ENCODE peak calls at places on chromosomes 13 and 19, in ten cellular contexts. One of them, this sample, is unnamed.

GRCh38 chr13:85019121-85019520 is 780.1 kb downstream of the SLITRK6 start:
- DNase-seq in left ventricle myocardium inferior: no peak
- DNase-seq in nephron progenitor cell: no peak
- DNase-seq in Panc1: no peak
- DNase-seq in AG09309: no peak
- DNase-seq in IMR-90: no peak
- DNase-seq in H9: no peak
- DNase-seq in cardiac muscle cell: no peak
- DNase-seq in uterus: no peak
- DNase-seq in transverse colon: no peak
- DNase-seq in this sample: no peak

GRCh38 chr19:33199441-33200265 is 5.5 kb downstream of the LRP3 start:
- DNase-seq in left ventricle myocardium inferior: no peak
- DNase-seq in nephron progenitor cell: no peak
- DNase-seq in Panc1: no peak
- DNase-seq in AG09309: no peak
- DNase-seq in IMR-90: no peak
- DNase-seq in H9: no peak
- DNase-seq in cardiac muscle cell: no peak
- DNase-seq in uterus: no peak
- DNase-seq in transverse colon: no peak
- DNase-seq in this sample: no peak

GRCh38 chr19:4575978-4576933 is 16.8 kb upstream of the SEMA6B start:
- DNase-seq in left ventricle myocardium inferior: peak; percentile 68
- DNase-seq in nephron progenitor cell: peak; percentile 86
- DNase-seq in Panc1: no peak
- DNase-seq in AG09309: no peak
- DNase-seq in IMR-90: peak; percentile 27
- DNase-seq in H9: peak; percentile 84
- DNase-seq in cardiac muscle cell: peak; percentile 81
- DNase-seq in uterus: peak; percentile 54
- DNase-seq in transverse colon: peak; percentile 68
- DNase-seq in this sample: no peak

GRCh38 chr19:47363758-47364529 is 14.8 kb downstream of the DHX34 start:
- DNase-seq in left ventricle myocardium inferior: no peak
- DNase-seq in nephron progenitor cell: no peak
- DNase-seq in Panc1: no peak
- DNase-seq in AG09309: peak; percentile 16
- DNase-seq in IMR-90: peak; percentile 65
- DNase-seq in H9: peak; percentile 53
- DNase-seq in cardiac muscle cell: peak; percentile 43
- DNase-seq in uterus: no peak
- DNase-seq in transverse colon: no peak
- DNase-seq in this sample: no peak

GRCh38 chr19:19900124-19900523 is 622 bp upstream of the ZNF93 start:
- DNase-seq in left ventricle myocardium inferior: no peak
- DNase-seq in nephron progenitor cell: no peak
- DNase-seq in Panc1: no peak
- DNase-seq in AG09309: no peak
- DNase-seq in IMR-90: peak; percentile 75
- DNase-seq in H9: no peak
- DNase-seq in cardiac muscle cell: peak; percentile 78
- DNase-seq in uterus: no peak
- DNase-seq in transverse colon: no peak
- DNase-seq in this sample: no peak

GRCh38 chr19:33603377-33603776 is 18.4 kb upstream of the CHST8 start:
- DNase-seq in left ventricle myocardium inferior: no peak
- DNase-seq in nephron progenitor cell: no peak
- DNase-seq in Panc1: no peak
- DNase-seq in AG09309: no peak
- DNase-seq in IMR-90: no peak
- DNase-seq in H9: no peak
- DNase-seq in cardiac muscle cell: no peak
- DNase-seq in uterus: no peak
- DNase-seq in transverse colon: no peak
- DNase-seq in this sample: no peak

GRCh38 chr13:25046985-25047660 is 48.8 kb upstream of the PABPC3 start:
- DNase-seq in left ventricle myocardium inferior: no peak
- DNase-seq in nephron progenitor cell: peak; percentile 76
- DNase-seq in Panc1: no peak
- DNase-seq in AG09309: no peak
- DNase-seq in IMR-90: peak; percentile 18
- DNase-seq in H9: peak; percentile 78
- DNase-seq in cardiac muscle cell: peak; percentile 4
- DNase-seq in uterus: no peak
- DNase-seq in transverse colon: no peak
- DNase-seq in this sample: no peak

GRCh38 chr19:3374369-3375112 is 8.2 kb downstream of the NFIC start:
- DNase-seq in left ventricle myocardium inferior: peak; percentile 71
- DNase-seq in nephron progenitor cell: no peak
- DNase-seq in Panc1: no peak
- DNase-seq in AG09309: no peak
- DNase-seq in IMR-90: no peak
- DNase-seq in H9: no peak
- DNase-seq in cardiac muscle cell: peak; percentile 35
- DNase-seq in uterus: peak; percentile 57
- DNase-seq in transverse colon: no peak
- DNase-seq in this sample: no peak

GRCh38 chr13:80196756-80197155 is 144.2 kb downstream of the SPRY2 start:
- DNase-seq in left ventricle myocardium inferior: no peak
- DNase-seq in nephron progenitor cell: no peak
- DNase-seq in Panc1: no peak
- DNase-seq in AG09309: no peak
- DNase-seq in IMR-90: peak; percentile 13
- DNase-seq in H9: no peak
- DNase-seq in cardiac muscle cell: no peak
- DNase-seq in uterus: no peak
- DNase-seq in transverse colon: no peak
- DNase-seq in this sample: no peak

GRCh38 chr19:14114439-14114838 is 3.1 kb downstream of the PRKACA start:
- DNase-seq in left ventricle myocardium inferior: no peak
- DNase-seq in nephron progenitor cell: no peak
- DNase-seq in Panc1: no peak
- DNase-seq in AG09309: no peak
- DNase-seq in IMR-90: no peak
- DNase-seq in H9: no peak
- DNase-seq in cardiac muscle cell: no peak
- DNase-seq in uterus: no peak
- DNase-seq in transverse colon: no peak
- DNase-seq in this sample: no peak

GRCh38 chr19:14112051-14112808 is 5.3 kb downstream of the PRKACA start:
- DNase-seq in left ventricle myocardium inferior: peak; percentile 44
- DNase-seq in nephron progenitor cell: no peak
- DNase-seq in Panc1: no peak
- DNase-seq in AG09309: no peak
- DNase-seq in IMR-90: no peak
- DNase-seq in H9: no peak
- DNase-seq in cardiac muscle cell: peak; percentile 43
- DNase-seq in uterus: no peak
- DNase-seq in transverse colon: no peak
- DNase-seq in this sample: no peak

GRCh38 chr19:14114854-14115253 is 2.7 kb downstream of the PRKACA start:
- DNase-seq in left ventricle myocardium inferior: peak; percentile 67
- DNase-seq in nephron progenitor cell: peak; percentile 36
- DNase-seq in Panc1: no peak
- DNase-seq in AG09309: no peak
- DNase-seq in IMR-90: no peak
- DNase-seq in H9: peak; percentile 67
- DNase-seq in cardiac muscle cell: peak; percentile 39
- DNase-seq in uterus: no peak
- DNase-seq in transverse colon: peak; percentile 71
- DNase-seq in this sample: no peak

GRCh38 chr19:14112809-14113385 is 4.7 kb downstream of the PRKACA start:
- DNase-seq in left ventricle myocardium inferior: peak; percentile 64
- DNase-seq in nephron progenitor cell: no peak
- DNase-seq in Panc1: no peak
- DNase-seq in AG09309: no peak
- DNase-seq in IMR-90: no peak
- DNase-seq in H9: no peak
- DNase-seq in cardiac muscle cell: peak; percentile 53
- DNase-seq in uterus: no peak
- DNase-seq in transverse colon: no peak
- DNase-seq in this sample: no peak

GRCh38 chr19:14113762-14114414 is 3.7 kb downstream of the PRKACA start:
- DNase-seq in left ventricle myocardium inferior: peak; percentile 42
- DNase-seq in nephron progenitor cell: no peak
- DNase-seq in Panc1: no peak
- DNase-seq in AG09309: no peak
- DNase-seq in IMR-90: no peak
- DNase-seq in H9: no peak
- DNase-seq in cardiac muscle cell: no peak
- DNase-seq in uterus: no peak
- DNase-seq in transverse colon: peak; percentile 61
- DNase-seq in this sample: no peak
- TF ChIP-seq CTCF in left ventricle myocardium inferior: peak; percentile 33
- TF ChIP-seq CTCF in nephron progenitor cell: peak; percentile 22
- TF ChIP-seq CTCF in Panc1: no peak
- TF ChIP-seq CTCF in AG09309: peak; percentile 26
- TF ChIP-seq CTCF in IMR-90: peak; percentile 36
- TF ChIP-seq CTCF in H9: peak; percentile 62
- TF ChIP-seq CTCF in cardiac muscle cell: peak; percentile 35
- TF ChIP-seq CTCF in uterus: no peak
- TF ChIP-seq CTCF in transverse colon: no peak
- TF ChIP-seq CTCF in this sample: peak; percentile 60

DNA sequence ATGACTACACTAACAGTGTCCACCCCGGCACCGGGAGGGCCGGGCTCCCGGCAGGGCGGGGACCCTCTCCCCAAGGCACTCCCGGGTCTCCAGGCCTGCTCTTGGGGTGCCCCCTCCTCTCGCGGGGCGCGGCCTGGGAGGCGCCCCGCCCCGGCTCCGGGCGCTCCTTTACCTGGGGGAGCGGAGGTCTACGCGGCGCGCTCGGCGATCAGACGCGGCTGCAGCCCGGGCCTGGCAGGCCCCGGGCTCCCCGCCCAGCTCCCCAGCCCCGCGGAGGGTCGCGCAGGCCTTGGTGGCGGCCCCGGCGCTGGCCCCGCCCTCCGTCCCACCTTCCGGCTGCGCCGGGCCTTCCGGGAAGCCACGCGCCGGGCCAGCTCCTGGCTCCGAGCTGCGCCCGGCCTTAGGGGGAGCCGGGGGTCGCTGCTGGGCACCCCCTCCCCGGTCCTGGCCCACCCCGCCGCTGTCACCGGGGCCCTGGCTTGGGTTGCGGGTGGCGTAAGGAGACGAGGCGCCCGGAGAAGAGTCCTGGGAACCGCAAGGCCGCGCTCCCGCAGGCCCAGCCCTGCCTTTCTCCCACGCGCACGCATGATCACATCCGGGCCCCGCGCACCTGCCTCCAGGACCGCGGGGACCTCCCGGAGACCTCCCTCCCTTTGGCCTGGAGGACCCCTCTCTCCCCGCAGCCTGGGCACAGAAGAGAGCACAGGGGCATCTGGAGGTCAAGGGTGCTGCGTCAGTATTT is at the start of gene C19orf12:
- DNase-seq in left ventricle myocardium inferior: peak; percentile 64
- DNase-seq in nephron progenitor cell: peak; percentile 81
- DNase-seq in Panc1: no peak
- DNase-seq in AG09309: no peak
- DNase-seq in IMR-90: peak; percentile 23
- DNase-seq in H9: no peak
- DNase-seq in cardiac muscle cell: peak; percentile 61
- DNase-seq in uterus: peak; percentile 47
- DNase-seq in transverse colon: peak; percentile 64
- DNase-seq in this sample: peak; percentile 82
- TF ChIP-seq CTCF in left ventricle myocardium inferior: no peak
- TF ChIP-seq CTCF in nephron progenitor cell: no peak
- TF ChIP-seq CTCF in Panc1: no peak
- TF ChIP-seq CTCF in AG09309: no peak
- TF ChIP-seq CTCF in IMR-90: no peak
- TF ChIP-seq CTCF in H9: no peak
- TF ChIP-seq CTCF in cardiac muscle cell: no peak
- TF ChIP-seq CTCF in uterus: no peak
- TF ChIP-seq CTCF in transverse colon: no peak
- TF ChIP-seq CTCF in this sample: no peak

GRCh38 chr13:49561064-49561410 is 24.3 kb downstream of the RCBTB1 start:
- DNase-seq in left ventricle myocardium inferior: no peak
- DNase-seq in nephron progenitor cell: no peak
- DNase-seq in Panc1: no peak
- DNase-seq in AG09309: no peak
- DNase-seq in IMR-90: no peak
- DNase-seq in H9: no peak
- DNase-seq in cardiac muscle cell: peak; percentile 52
- DNase-seq in uterus: no peak
- DNase-seq in transverse colon: no peak
- DNase-seq in this sample: no peak

GRCh38 chr13:49563513-49563912 is 21.8 kb downstream of the RCBTB1 start:
- DNase-seq in left ventricle myocardium inferior: no peak
- DNase-seq in nephron progenitor cell: no peak
- DNase-seq in Panc1: no peak
- DNase-seq in AG09309: peak; percentile 27
- DNase-seq in IMR-90: peak; percentile 28
- DNase-seq in H9: no peak
- DNase-seq in cardiac muscle cell: peak; percentile 69
- DNase-seq in uterus: no peak
- DNase-seq in transverse colon: no peak
- DNase-seq in this sample: no peak

GRCh38 chr13:49559006-49559405 is 26.4 kb downstream of the RCBTB1 start:
- DNase-seq in left ventricle myocardium inferior: no peak
- DNase-seq in nephron progenitor cell: no peak
- DNase-seq in Panc1: no peak
- DNase-seq in AG09309: no peak
- DNase-seq in IMR-90: no peak
- DNase-seq in H9: no peak
- DNase-seq in cardiac muscle cell: no peak
- DNase-seq in uterus: no peak
- DNase-seq in transverse colon: no peak
- DNase-seq in this sample: no peak

GRCh38 chr13:49560270-49561063 is 24.9 kb downstream of the RCBTB1 start:
- DNase-seq in left ventricle myocardium inferior: no peak
- DNase-seq in nephron progenitor cell: no peak
- DNase-seq in Panc1: no peak
- DNase-seq in AG09309: no peak
- DNase-seq in IMR-90: peak; percentile 79
- DNase-seq in H9: no peak
- DNase-seq in cardiac muscle cell: peak; percentile 70
- DNase-seq in uterus: no peak
- DNase-seq in transverse colon: peak; percentile 15
- DNase-seq in this sample: no peak
- TF ChIP-seq CTCF in left ventricle myocardium inferior: peak; percentile 24
- TF ChIP-seq CTCF in nephron progenitor cell: no peak
- TF ChIP-seq CTCF in Panc1: peak; percentile 10
- TF ChIP-seq CTCF in AG09309: peak; percentile 11
- TF ChIP-seq CTCF in IMR-90: peak; percentile 50
- TF ChIP-seq CTCF in H9: peak; percentile 48
- TF ChIP-seq CTCF in cardiac muscle cell: peak; percentile 53
- TF ChIP-seq CTCF in uterus: no peak
- TF ChIP-seq CTCF in transverse colon: no peak
- TF ChIP-seq CTCF in this sample: peak; percentile 42

DNA sequence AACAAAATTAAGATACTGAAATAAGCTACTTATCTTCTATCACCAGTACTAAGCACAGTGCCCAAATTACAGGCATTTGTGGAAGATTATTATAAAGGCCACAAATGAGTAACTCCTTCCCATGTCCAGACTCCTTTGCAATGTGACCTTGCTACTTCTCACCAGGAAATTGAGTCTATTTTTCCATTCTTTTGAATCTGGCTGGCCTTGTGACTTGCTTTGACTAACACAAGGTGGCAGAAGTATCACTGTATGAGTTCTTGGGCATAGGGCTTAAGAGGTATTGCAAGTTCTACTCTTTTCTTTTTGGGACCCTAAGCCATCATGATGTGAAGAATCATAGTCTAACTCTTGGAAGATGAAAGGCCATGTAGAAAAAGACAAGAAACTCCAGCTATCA is 49.9 kb downstream of the UGGT2 start:
- DNase-seq in left ventricle myocardium inferior: no peak
- DNase-seq in nephron progenitor cell: no peak
- DNase-seq in Panc1: no peak
- DNase-seq in AG09309: no peak
- DNase-seq in IMR-90: no peak
- DNase-seq in H9: no peak
- DNase-seq in cardiac muscle cell: peak; percentile 29
- DNase-seq in uterus: no peak
- DNase-seq in transverse colon: no peak
- DNase-seq in this sample: no peak
- TF ChIP-seq CTCF in left ventricle myocardium inferior: no peak
- TF ChIP-seq CTCF in nephron progenitor cell: no peak
- TF ChIP-seq CTCF in Panc1: no peak
- TF ChIP-seq CTCF in AG09309: no peak
- TF ChIP-seq CTCF in IMR-90: no peak
- TF ChIP-seq CTCF in H9: peak; percentile 56
- TF ChIP-seq CTCF in cardiac muscle cell: peak; percentile 19
- TF ChIP-seq CTCF in uterus: no peak
- TF ChIP-seq CTCF in transverse colon: no peak
- TF ChIP-seq CTCF in this sample: peak; percentile 16

This sample was measured in type B pancreatic cell.